ENCODE peak calls at places on chromosomes 13 and 19, in seven cellular contexts. One of them, this sample, is unnamed.

GRCh38 chr13:101767096-101767495 is 314.6 kb downstream of the ITGBL1 start:
- DNase-seq in GM12878: no peak
- DNase-seq in fibroblast of the aortic adventitia: no peak
- DNase-seq in right lobe of liver: no peak
- DNase-seq in thyroid gland: no peak
- DNase-seq in heart right ventricle: no peak
- DNase-seq in GM12865: no peak
- DNase-seq in this sample: no peak

GRCh38 chr13:113849981-113850721 is 13.7 kb downstream of the GAS6 start:
- DNase-seq in GM12878: no peak
- DNase-seq in fibroblast of the aortic adventitia: no peak
- DNase-seq in right lobe of liver: no peak
- DNase-seq in thyroid gland: no peak
- DNase-seq in heart right ventricle: no peak
- DNase-seq in GM12865: no peak
- DNase-seq in this sample: no peak

GRCh38 chr13:93767917-93768422 is 541.4 kb downstream of the GPC6 start:
- DNase-seq in GM12878: no peak
- DNase-seq in fibroblast of the aortic adventitia: no peak
- DNase-seq in right lobe of liver: peak
- DNase-seq in thyroid gland: no peak
- DNase-seq in heart right ventricle: no peak
- DNase-seq in GM12865: no peak
- DNase-seq in this sample: no peak

GRCh38 chr19:42474743-42475142 is 32.0 kb upstream of the CXCL17 start:
- DNase-seq in GM12878: no peak
- DNase-seq in fibroblast of the aortic adventitia: no peak
- DNase-seq in right lobe of liver: no peak
- DNase-seq in thyroid gland: no peak
- DNase-seq in heart right ventricle: no peak
- DNase-seq in GM12865: no peak
- DNase-seq in this sample: no peak

GRCh38 chr13:73138276-73138950 is 79.6 kb downstream of the KLF5 start:
- DNase-seq in GM12878: no peak
- DNase-seq in fibroblast of the aortic adventitia: peak
- DNase-seq in right lobe of liver: no peak
- DNase-seq in thyroid gland: peak
- DNase-seq in heart right ventricle: no peak
- DNase-seq in GM12865: no peak
- DNase-seq in this sample: no peak

GRCh38 chr13:91132381-91132780 is 215.1 kb upstream of the MIR17HG start:
- DNase-seq in GM12878: no peak
- DNase-seq in fibroblast of the aortic adventitia: no peak
- DNase-seq in right lobe of liver: no peak
- DNase-seq in thyroid gland: no peak
- DNase-seq in heart right ventricle: no peak
- DNase-seq in GM12865: no peak
- DNase-seq in this sample: no peak

GRCh38 chr13:100140441-100140840 is 51.5 kb downstream of the PCCA start:
- DNase-seq in GM12878: no peak
- DNase-seq in fibroblast of the aortic adventitia: no peak
- DNase-seq in right lobe of liver: no peak
- DNase-seq in thyroid gland: no peak
- DNase-seq in heart right ventricle: no peak
- DNase-seq in GM12865: no peak
- DNase-seq in this sample: no peak

GRCh38 chr19:30085394-30085793 is 143.4 kb downstream of the URI1 start:
- DNase-seq in GM12878: no peak
- DNase-seq in fibroblast of the aortic adventitia: no peak
- DNase-seq in right lobe of liver: no peak
- DNase-seq in thyroid gland: peak
- DNase-seq in heart right ventricle: no peak
- DNase-seq in GM12865: no peak
- DNase-seq in this sample: no peak

GRCh38 chr13:101401196-101401595 is 15.1 kb downstream of the NALCN start:
- DNase-seq in GM12878: no peak
- DNase-seq in fibroblast of the aortic adventitia: no peak
- DNase-seq in right lobe of liver: no peak
- DNase-seq in thyroid gland: no peak
- DNase-seq in heart right ventricle: no peak
- DNase-seq in GM12865: no peak
- DNase-seq in this sample: no peak

GRCh38 chr19:15337202-15337601 is 4.9 kb upstream of the BRD4 start:
- DNase-seq in GM12878: no peak
- DNase-seq in fibroblast of the aortic adventitia: peak
- DNase-seq in right lobe of liver: no peak
- DNase-seq in thyroid gland: no peak
- DNase-seq in heart right ventricle: no peak
- DNase-seq in GM12865: no peak
- DNase-seq in this sample: no peak

GRCh38 chr19:38429055-38429810 is 3.2 kb upstream of the RASGRP4 start:
- DNase-seq in GM12878: no peak
- DNase-seq in fibroblast of the aortic adventitia: no peak
- DNase-seq in right lobe of liver: no peak
- DNase-seq in thyroid gland: no peak
- DNase-seq in heart right ventricle: no peak
- DNase-seq in GM12865: no peak
- DNase-seq in this sample: no peak

GRCh38 chr19:3039641-3040077 is 10.6 kb upstream of the TLE2 start:
- DNase-seq in GM12878: no peak
- DNase-seq in fibroblast of the aortic adventitia: no peak
- DNase-seq in right lobe of liver: no peak
- DNase-seq in thyroid gland: no peak
- DNase-seq in heart right ventricle: no peak
- DNase-seq in GM12865: no peak
- DNase-seq in this sample: peak

GRCh38 chr13:28136916-28137315 is 1.4 kb upstream of the PAN3 start:
- DNase-seq in GM12878: no peak
- DNase-seq in fibroblast of the aortic adventitia: peak
- DNase-seq in right lobe of liver: no peak
- DNase-seq in thyroid gland: no peak
- DNase-seq in heart right ventricle: no peak
- DNase-seq in GM12865: peak
- DNase-seq in this sample: no peak

GRCh38 chr13:98263841-98264240 is 86.8 kb upstream of the RNF113B start:
- DNase-seq in GM12878: no peak
- DNase-seq in fibroblast of the aortic adventitia: no peak
- DNase-seq in right lobe of liver: no peak
- DNase-seq in thyroid gland: no peak
- DNase-seq in heart right ventricle: no peak
- DNase-seq in GM12865: no peak
- DNase-seq in this sample: no peak

GRCh38 chr19:58274771-58275199 is 4.0 kb upstream of the ZNF8 start:
- DNase-seq in GM12878: no peak
- DNase-seq in fibroblast of the aortic adventitia: no peak
- DNase-seq in right lobe of liver: no peak
- DNase-seq in thyroid gland: no peak
- DNase-seq in heart right ventricle: no peak
- DNase-seq in GM12865: no peak
- DNase-seq in this sample: no peak

GRCh38 chr13:114061047-114061446 is 71.4 kb downstream of the RASA3 start:
- DNase-seq in GM12878: no peak
- DNase-seq in fibroblast of the aortic adventitia: no peak
- DNase-seq in right lobe of liver: no peak
- DNase-seq in thyroid gland: no peak
- DNase-seq in heart right ventricle: no peak
- DNase-seq in GM12865: no peak
- DNase-seq in this sample: no peak

GRCh38 chr13:31409678-31410356 is 210.0 kb downstream of the B3GLCT start:
- DNase-seq in GM12878: no peak
- DNase-seq in fibroblast of the aortic adventitia: peak
- DNase-seq in right lobe of liver: no peak
- DNase-seq in thyroid gland: no peak
- DNase-seq in heart right ventricle: no peak
- DNase-seq in GM12865: no peak
- DNase-seq in this sample: no peak

GRCh38 chr19:3366761-3367571 is 583 bp downstream of the NFIC start:
- DNase-seq in GM12878: no peak
- DNase-seq in fibroblast of the aortic adventitia: no peak
- DNase-seq in right lobe of liver: peak
- DNase-seq in thyroid gland: peak
- DNase-seq in heart right ventricle: peak
- DNase-seq in GM12865: peak
- DNase-seq in this sample: no peak

GRCh38 chr19:39199025-39199424 is 2.3 kb downstream of the NCCRP1 start:
- DNase-seq in GM12878: no peak
- DNase-seq in fibroblast of the aortic adventitia: peak
- DNase-seq in right lobe of liver: no peak
- DNase-seq in thyroid gland: peak
- DNase-seq in heart right ventricle: no peak
- DNase-seq in GM12865: no peak
- DNase-seq in this sample: no peak

GRCh38 chr13:72255908-72256307 is 388.9 kb upstream of the DACH1 start:
- DNase-seq in GM12878: no peak
- DNase-seq in fibroblast of the aortic adventitia: no peak
- DNase-seq in right lobe of liver: no peak
- DNase-seq in thyroid gland: peak
- DNase-seq in heart right ventricle: no peak
- DNase-seq in GM12865: peak
- DNase-seq in this sample: no peak

GRCh38 chr19:7461841-7462629 is 26.8 kb downstream of the PEX11G start:
- DNase-seq in GM12878: no peak
- DNase-seq in fibroblast of the aortic adventitia: no peak
- DNase-seq in right lobe of liver: no peak
- DNase-seq in thyroid gland: no peak
- DNase-seq in heart right ventricle: no peak
- DNase-seq in GM12865: no peak
- DNase-seq in this sample: no peak
- H3K4me3 ChIP-seq in GM12878: no peak
- H3K4me3 ChIP-seq in fibroblast of the aortic adventitia: no peak
- H3K4me3 ChIP-seq in right lobe of liver: no peak
- H3K4me3 ChIP-seq in thyroid gland: no peak
- H3K4me3 ChIP-seq in heart right ventricle: no peak
- H3K4me3 ChIP-seq in GM12865: no peak
- H3K4me3 ChIP-seq in this sample: no peak

DNA sequence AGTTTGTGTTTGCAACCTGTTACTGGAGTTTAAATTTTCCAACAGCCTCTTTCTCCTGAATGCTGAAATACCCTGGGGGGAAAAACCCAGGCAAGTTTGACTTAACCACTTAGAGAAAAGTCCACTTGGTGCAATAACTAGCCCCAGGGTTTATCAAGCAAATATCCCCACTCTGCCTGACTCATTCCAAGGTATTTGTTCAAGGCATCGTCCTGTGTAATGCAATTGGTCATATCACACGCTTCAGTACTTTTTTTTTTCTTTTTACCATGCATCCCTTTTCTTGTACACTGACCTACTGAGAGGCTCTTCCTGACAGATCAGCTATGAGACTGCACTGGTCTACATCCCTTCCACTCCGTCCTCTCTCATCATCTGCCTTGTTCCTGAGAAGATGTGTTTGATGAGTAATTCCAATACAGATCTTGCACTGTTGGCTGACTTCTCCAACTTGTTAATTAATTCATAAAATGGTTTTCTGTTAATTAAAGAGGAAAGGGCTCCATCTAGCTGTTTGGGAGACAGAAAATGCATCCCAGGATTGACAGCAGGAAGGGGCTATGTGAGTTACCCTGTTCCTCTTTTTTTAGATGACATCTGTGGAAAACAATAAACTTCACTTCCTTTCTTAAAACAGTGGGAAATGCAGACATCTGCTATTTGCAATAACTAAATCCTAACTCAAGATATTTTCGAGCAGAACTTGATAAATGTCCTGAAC is 212.6 kb upstream of the IRS2 start:
- DNase-seq in GM12878: no peak
- DNase-seq in fibroblast of the aortic adventitia: peak
- DNase-seq in right lobe of liver: no peak
- DNase-seq in thyroid gland: no peak
- DNase-seq in heart right ventricle: no peak
- DNase-seq in GM12865: no peak
- DNase-seq in this sample: no peak
- TF ChIP-seq CTCF in GM12878: no peak
- TF ChIP-seq CTCF in fibroblast of the aortic adventitia: no peak
- TF ChIP-seq CTCF in right lobe of liver: no peak
- TF ChIP-seq CTCF in thyroid gland: no peak
- TF ChIP-seq CTCF in heart right ventricle: no peak
- TF ChIP-seq CTCF in GM12865: no peak
- TF ChIP-seq CTCF in this sample: no peak

DNA sequence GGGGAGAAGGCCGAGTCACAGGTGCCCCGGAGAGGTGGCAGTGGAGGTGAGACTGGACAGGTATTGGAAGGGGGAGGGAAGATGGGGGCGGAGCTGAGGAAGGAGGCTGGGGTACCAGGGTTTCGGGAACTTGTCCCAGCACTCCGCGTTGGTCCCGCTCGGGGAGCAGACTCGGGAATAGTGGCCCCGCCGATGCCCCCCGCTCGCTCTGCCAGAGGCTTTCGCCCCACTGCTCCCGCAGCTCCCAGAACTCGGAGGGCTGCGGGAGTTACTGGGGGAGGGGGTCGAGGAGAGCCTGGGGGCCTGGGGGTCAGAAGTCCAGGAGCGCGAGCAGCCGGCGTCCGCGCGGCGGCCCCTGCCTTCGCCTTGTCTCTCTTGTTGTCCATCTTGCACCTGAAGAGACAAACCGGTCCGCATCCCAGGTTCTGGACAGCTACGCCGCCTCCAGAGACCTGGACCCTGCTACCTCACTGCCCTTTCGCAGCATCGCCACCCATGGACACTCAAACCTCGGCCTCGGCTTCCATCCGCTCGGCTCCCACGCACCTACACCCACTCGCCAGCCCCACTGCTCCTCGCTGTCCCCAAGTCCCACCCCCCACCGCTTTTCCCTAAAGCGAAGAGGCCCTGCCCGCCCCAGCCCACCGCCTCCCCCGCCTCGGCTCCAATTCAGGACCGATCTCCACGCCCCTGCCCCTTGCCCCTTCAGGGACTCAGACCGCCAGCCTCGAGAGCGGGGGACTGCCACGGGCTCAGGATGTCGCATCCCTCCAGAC is 698 bp downstream of the PRR36 start:
- DNase-seq in GM12878: no peak
- DNase-seq in fibroblast of the aortic adventitia: no peak
- DNase-seq in right lobe of liver: no peak
- DNase-seq in thyroid gland: no peak
- DNase-seq in heart right ventricle: no peak
- DNase-seq in GM12865: no peak
- DNase-seq in this sample: no peak
- H3K4me3 ChIP-seq in GM12878: no peak
- H3K4me3 ChIP-seq in fibroblast of the aortic adventitia: no peak
- H3K4me3 ChIP-seq in right lobe of liver: no peak
- H3K4me3 ChIP-seq in thyroid gland: peak
- H3K4me3 ChIP-seq in heart right ventricle: peak
- H3K4me3 ChIP-seq in GM12865: no peak
- H3K4me3 ChIP-seq in this sample: no peak

GRCh38 chr19:49542446-49542845 is 14.6 kb downstream of the RCN3 start:
- DNase-seq in GM12878: no peak
- DNase-seq in fibroblast of the aortic adventitia: no peak
- DNase-seq in right lobe of liver: no peak
- DNase-seq in thyroid gland: no peak
- DNase-seq in heart right ventricle: no peak
- DNase-seq in GM12865: no peak
- DNase-seq in this sample: no peak
- TF ChIP-seq CTCF in GM12878: no peak
- TF ChIP-seq CTCF in fibroblast of the aortic adventitia: no peak
- TF ChIP-seq CTCF in right lobe of liver: no peak
- TF ChIP-seq CTCF in thyroid gland: no peak
- TF ChIP-seq CTCF in heart right ventricle: no peak
- TF ChIP-seq CTCF in GM12865: no peak
- TF ChIP-seq CTCF in this sample: no peak

This sample was measured in GM12864.